ENCODE peak calls at places on chromosome 12, in eight cellular contexts. R is body of pancreas, Y is spleen, U is prostate gland, O is lower leg skin, F is Peyer's patch, C is heart left ventricle, G is suprapubic skin. W is an unnamed sample.

GRCh38 chr12:78792052-78792698 is 72.4 kb upstream of the SYT1 start:
- DNase-seq in R (no peak), Y (no peak), U (no peak), O (no peak), F (no peak), C (no peak), G (no peak), W (no peak)

GRCh38 chr12:109099426-109100020 is 2.1 kb downstream of the UNG start:
- DNase-seq in R (no peak), Y (no peak), U (no peak), O (peak), F (no peak), C (no peak), G (no peak), W (no peak)

GRCh38 chr12:4909397-4909733 is 340 bp upstream of the KCNA1 start:
- DNase-seq in R (no peak), Y (no peak), U (no peak), O (no peak), F (no peak), C (no peak), G (no peak), W (peak)

GRCh38 chr12:109802828-109803227 is 30.4 kb downstream of the TRPV4 start:
- DNase-seq in R (no peak), Y (no peak), U (no peak), O (no peak), F (no peak), C (no peak), G (no peak), W (no peak)

GRCh38 chr12:78703820-78704525 is 160.6 kb upstream of the SYT1 start:
- DNase-seq in R (no peak), Y (no peak), U (no peak), O (no peak), F (no peak), C (no peak), G (no peak), W (no peak)

GRCh38 chr12:71046215-71046614 is 111.6 kb downstream of the TSPAN8 start:
- DNase-seq in R (no peak), Y (no peak), U (no peak), O (no peak), F (no peak), C (no peak), G (no peak), W (no peak)

GRCh38 chr12:92145731-92146496 is at the start of gene BTG1:
- DNase-seq in R (peak), Y (peak), U (peak), O (peak), F (peak), C (peak), G (peak), W (peak)

GRCh38 chr12:12503384-12504078 is 59.1 kb downstream of the DUSP16 start:
- DNase-seq in R (no peak), Y (no peak), U (no peak), O (no peak), F (peak), C (no peak), G (no peak), W (no peak)

GRCh38 chr12:85531345-85531744 is 251.3 kb downstream of the ALX1 start:
- DNase-seq in R (no peak), Y (no peak), U (no peak), O (no peak), F (no peak), C (no peak), G (no peak), W (no peak)

GRCh38 chr12:45828402-45828801 is 98.9 kb downstream of the ARID2 start:
- DNase-seq in R (no peak), Y (no peak), U (no peak), O (no peak), F (no peak), C (no peak), G (no peak), W (no peak)

GRCh38 chr12:105420659-105421240 is 90.3 kb downstream of the C12orf75 start:
- DNase-seq in R (peak), Y (peak), U (peak), O (peak), F (peak), C (peak), G (peak), W (peak)

GRCh38 chr12:113435367-113435766 is 13.2 kb downstream of the SDSL start:
- DNase-seq in R (no peak), Y (no peak), U (no peak), O (no peak), F (no peak), C (no peak), G (no peak), W (no peak)

GRCh38 chr12:123111498-123112165 is 39.3 kb downstream of the PITPNM2 start:
- DNase-seq in R (no peak), Y (no peak), U (no peak), O (no peak), F (no peak), C (no peak), G (no peak), W (no peak)

GRCh38 chr12:53505086-53505485 is 2.2 kb downstream of the NPFF start:
- DNase-seq in R (no peak), Y (no peak), U (no peak), O (no peak), F (no peak), C (no peak), G (peak), W (no peak)

GRCh38 chr12:13718271-13718670 is 263.1 kb downstream of the GRIN2B start:
- DNase-seq in R (no peak), Y (no peak), U (no peak), O (no peak), F (no peak), C (no peak), G (no peak), W (no peak)

GRCh38 chr12:11853126-11853525 is 203.7 kb downstream of the ETV6 start:
- DNase-seq in R (no peak), Y (no peak), U (no peak), O (no peak), F (no peak), C (no peak), G (no peak), W (peak)

GRCh38 chr12:96434107-96434506 is 33.9 kb upstream of the CDK17 start:
- DNase-seq in R (no peak), Y (no peak), U (no peak), O (no peak), F (peak), C (no peak), G (no peak), W (no peak)

GRCh38 chr12:104684884-104685283 is 228.1 kb downstream of the CHST11 start:
- DNase-seq in R (no peak), Y (no peak), U (no peak), O (no peak), F (no peak), C (no peak), G (no peak), W (no peak)

GRCh38 chr12:1518763-1519516 is 75.4 kb downstream of the FBXL14 start:
- DNase-seq in R (no peak), Y (no peak), U (peak), O (peak), F (no peak), C (no peak), G (no peak), W (peak)

GRCh38 chr12:93722179-93722578 is 45.0 kb downstream of the CRADD start:
- DNase-seq in R (no peak), Y (no peak), U (no peak), O (no peak), F (no peak), C (no peak), G (no peak), W (no peak)

GRCh38 chr12:115357681-115358080 is 673.7 kb upstream of the TBX3 start:
- DNase-seq in R (no peak), Y (no peak), U (no peak), O (peak), F (no peak), C (no peak), G (no peak), W (no peak)

GRCh38 chr12:53701518-53702264 is 25.6 kb downstream of the CALCOCO1 start:
- DNase-seq in R (peak), Y (peak), U (peak), O (peak), F (peak), C (peak), G (peak), W (peak)

GRCh38 chr12:46628176-46628575 is 197.6 kb downstream of the SLC38A4 start:
- DNase-seq in R (no peak), Y (no peak), U (no peak), O (no peak), F (no peak), C (no peak), G (no peak), W (no peak)

GRCh38 chr12:5546616-5547015 is 114.7 kb downstream of the NTF3 start:
- DNase-seq in R (no peak), Y (no peak), U (no peak), O (no peak), F (no peak), C (no peak), G (no peak), W (no peak)

GRCh38 chr12:127070512-127071157 is 1196.3 kb upstream of the TMEM132C start:
- DNase-seq in R (no peak), Y (no peak), U (no peak), O (no peak), F (no peak), C (no peak), G (no peak), W (no peak)

GRCh38 chr12:388547-389137 is 478 bp downstream of the KDM5A start:
- DNase-seq in R (peak), Y (peak), U (no peak), O (peak), F (peak), C (no peak), G (no peak), W (no peak)

GRCh38 chr12:50258167-50258551 is 25.2 kb downstream of the LIMA1 start:
- DNase-seq in R (peak), Y (no peak), U (peak), O (peak), F (no peak), C (peak), G (peak), W (peak)

GRCh38 chr12:12056951-12057350 is 13.8 kb upstream of the BCL2L14 start:
- DNase-seq in R (no peak), Y (no peak), U (no peak), O (no peak), F (no peak), C (no peak), G (no peak), W (no peak)

GRCh38 chr12:67927815-67928214 is 61.4 kb upstream of the IFNG-AS1 start:
- DNase-seq in R (no peak), Y (no peak), U (no peak), O (no peak), F (no peak), C (no peak), G (no peak), W (no peak)

GRCh38 chr12:105072888-105073488 is 11.3 kb downstream of the ALDH1L2 start:
- DNase-seq in R (no peak), Y (no peak), U (no peak), O (no peak), F (no peak), C (no peak), G (no peak), W (no peak)

GRCh38 chr12:119036878-119037493 is 55.6 kb downstream of the SRRM4 start:
- DNase-seq in R (peak), Y (no peak), U (no peak), O (no peak), F (no peak), C (peak), G (no peak), W (peak)

GRCh38 chr12:91636721-91637120 is 454.1 kb upstream of the DCN start:
- DNase-seq in R (no peak), Y (no peak), U (no peak), O (no peak), F (no peak), C (no peak), G (no peak), W (no peak)

GRCh38 chr12:57451233-57451778 is 3.8 kb upstream of the INHBE start:
- DNase-seq in R (peak), Y (peak), U (no peak), O (no peak), F (no peak), C (no peak), G (no peak), W (no peak)
- TF ChIP-seq POLR2A in R (no peak), Y (no peak), U (no peak), O (no peak), F (no peak), C (no peak), G (no peak), W (no peak)

GRCh38 chr12:57145460-57146059 is 1.9 kb downstream of the LRP1-AS start:
- DNase-seq in R (no peak), Y (no peak), U (no peak), O (no peak), F (no peak), C (no peak), G (no peak), W (no peak)
- TF ChIP-seq CTCF in R (no peak), Y (no peak), U (no peak), O (no peak), F (no peak), C (no peak), G (no peak), W (no peak)

GRCh38 chr12:31970199-31970598 is 11.0 kb downstream of the RESF1 start:
- DNase-seq in R (no peak), Y (no peak), U (no peak), O (no peak), F (no peak), C (no peak), G (no peak), W (no peak)

GRCh38 chr12:31967569-31967968 is 8.4 kb downstream of the RESF1 start:
- DNase-seq in R (no peak), Y (no peak), U (no peak), O (no peak), F (no peak), C (no peak), G (no peak), W (no peak)

GRCh38 chr12:31964280-31964679 is 5.1 kb downstream of the RESF1 start:
- DNase-seq in R (no peak), Y (no peak), U (no peak), O (no peak), F (no peak), C (no peak), G (no peak), W (no peak)

GRCh38 chr12:31965090-31965489 is 5.9 kb downstream of the RESF1 start:
- DNase-seq in R (no peak), Y (no peak), U (no peak), O (no peak), F (no peak), C (no peak), G (no peak), W (no peak)

DNA sequence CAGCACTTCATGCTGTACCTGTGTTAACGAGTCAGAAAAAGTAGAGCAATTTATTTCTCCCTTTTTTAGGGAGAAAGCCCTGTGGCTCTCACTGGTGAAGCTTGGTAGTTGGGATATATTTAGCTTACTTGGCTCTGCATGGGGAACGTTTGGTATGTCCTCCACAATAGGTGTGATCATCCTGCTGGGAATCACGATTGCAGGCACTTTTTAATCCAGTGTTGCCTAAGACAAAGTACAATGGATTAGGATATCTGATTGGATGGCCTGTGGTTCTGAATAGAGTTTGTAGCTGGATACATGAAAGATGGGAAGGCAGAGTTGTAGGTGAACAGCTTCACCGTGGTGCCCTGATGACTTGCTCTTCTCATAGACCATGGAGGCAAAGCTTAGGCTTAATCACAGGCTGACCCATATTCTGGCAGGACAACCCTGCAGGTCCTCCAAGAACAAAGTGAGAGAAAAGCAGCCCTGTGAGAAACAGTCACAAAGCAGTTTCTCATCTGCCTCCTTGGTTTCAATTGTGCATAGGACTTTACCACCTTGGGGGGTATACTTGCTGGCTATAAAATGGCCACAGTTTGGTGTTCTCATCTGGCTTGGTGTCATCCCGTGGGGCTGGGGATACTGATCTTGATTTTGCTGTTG is 7.5 kb downstream of the RESF1 start:
- DNase-seq in R (no peak), Y (no peak), U (no peak), O (no peak), F (no peak), C (no peak), G (no peak), W (no peak)
- TF ChIP-seq POLR2A in R (no peak), Y (no peak), U (no peak), O (no peak), F (no peak), C (no peak), G (no peak), W (no peak)

DNA sequence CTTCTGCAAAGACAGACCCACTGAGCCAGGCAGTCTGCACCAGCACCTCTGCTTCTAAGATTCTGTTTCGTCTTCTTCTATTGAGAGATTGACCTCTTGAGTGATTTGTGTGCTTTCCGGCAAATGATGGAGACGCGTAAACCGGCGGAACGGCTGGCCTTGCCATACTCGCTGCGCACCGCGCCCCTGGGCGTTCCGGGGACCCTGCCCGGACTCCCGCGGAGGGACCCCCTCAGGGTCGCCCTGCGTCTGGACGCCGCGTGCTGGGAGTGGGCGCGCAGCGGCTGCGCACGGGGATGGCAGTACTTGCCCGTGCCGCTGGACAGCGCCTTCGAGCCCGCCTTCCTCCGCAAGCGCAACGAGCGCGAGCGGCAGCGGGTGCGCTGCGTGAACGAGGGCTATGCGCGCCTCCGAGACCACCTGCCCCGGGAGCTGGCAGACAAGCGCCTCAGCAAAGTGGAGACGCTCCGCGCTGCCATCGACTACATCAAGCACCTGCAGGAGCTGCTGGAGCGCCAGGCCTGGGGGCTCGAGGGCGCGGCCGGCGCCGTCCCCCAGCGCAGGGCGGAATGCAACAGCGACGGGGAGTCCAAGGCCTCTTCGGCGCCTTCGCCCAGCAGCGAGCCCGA is 703 bp downstream of the ASCL4 start:
- DNase-seq in R (no peak), Y (peak), U (no peak), O (no peak), F (no peak), C (no peak), G (no peak), W (no peak)
- TF ChIP-seq CTCF in R (no peak), Y (no peak), U (no peak), O (no peak), F (no peak), C (no peak), G (peak), W (no peak)

GRCh38 chr12:51924551-51925399 is 17.5 kb downstream of the ACVRL1 start:
- DNase-seq in R (no peak), Y (no peak), U (no peak), O (peak), F (no peak), C (no peak), G (peak), W (no peak)
- TF ChIP-seq POLR2A in R (no peak), Y (no peak), U (no peak), O (no peak), F (no peak), C (no peak), G (no peak), W (no peak)

GRCh38 chr12:40107803-40108620 is 2.1 kb upstream of the SLC2A13 start:
- DNase-seq in R (no peak), Y (peak), U (no peak), O (no peak), F (peak), C (no peak), G (no peak), W (no peak)
- TF ChIP-seq CTCF in R (no peak), Y (peak), U (no peak), O (no peak), F (no peak), C (no peak), G (no peak), W (no peak)

DNA sequence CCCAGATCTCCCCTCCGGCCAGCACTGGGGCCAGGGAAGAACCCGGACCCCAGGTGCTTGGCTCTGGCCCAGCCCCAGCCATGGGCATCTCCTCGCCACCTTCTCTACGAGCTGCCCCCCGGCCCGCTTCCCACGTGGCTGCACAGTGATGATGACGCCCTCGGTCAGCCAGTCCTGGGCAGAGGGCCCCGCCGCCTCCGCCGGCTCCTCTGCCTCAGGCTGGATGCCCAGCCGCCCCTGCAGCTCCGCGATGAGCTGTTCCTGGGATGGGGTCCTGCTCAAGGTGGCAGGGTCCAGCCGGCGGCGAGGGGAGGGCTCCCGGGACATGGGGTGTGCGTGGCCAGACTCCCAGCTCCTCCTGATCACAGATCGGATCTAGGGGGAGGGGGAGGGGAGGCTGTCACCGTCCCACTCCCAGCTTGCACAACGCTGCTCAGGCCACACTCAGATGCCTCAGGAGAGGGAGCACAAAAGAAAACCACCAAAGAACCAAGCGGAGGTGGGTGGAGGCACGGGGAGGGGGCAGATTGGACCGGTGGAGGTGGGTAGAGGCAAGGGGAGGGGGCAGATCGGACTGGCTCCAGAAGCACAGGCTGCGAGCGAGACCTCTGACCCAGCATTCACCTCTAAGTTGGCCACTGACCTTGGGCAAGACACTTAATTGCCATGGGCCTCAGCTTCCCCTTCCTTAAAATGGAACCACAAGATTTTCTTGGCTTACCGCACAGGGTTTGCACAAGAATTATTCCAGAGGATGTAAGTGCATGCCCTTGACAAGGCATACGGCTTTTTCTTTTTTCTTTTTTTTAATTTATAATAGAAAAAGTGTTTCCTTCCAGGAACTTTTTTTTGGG is 16.1 kb upstream of the RPLP0 start:
- DNase-seq in R (no peak), Y (no peak), U (no peak), O (no peak), F (no peak), C (no peak), G (no peak), W (no peak)
- TF ChIP-seq POLR2A in R (no peak), Y (no peak), U (no peak), O (no peak), F (no peak), C (no peak), G (no peak), W (no peak)

DNA sequence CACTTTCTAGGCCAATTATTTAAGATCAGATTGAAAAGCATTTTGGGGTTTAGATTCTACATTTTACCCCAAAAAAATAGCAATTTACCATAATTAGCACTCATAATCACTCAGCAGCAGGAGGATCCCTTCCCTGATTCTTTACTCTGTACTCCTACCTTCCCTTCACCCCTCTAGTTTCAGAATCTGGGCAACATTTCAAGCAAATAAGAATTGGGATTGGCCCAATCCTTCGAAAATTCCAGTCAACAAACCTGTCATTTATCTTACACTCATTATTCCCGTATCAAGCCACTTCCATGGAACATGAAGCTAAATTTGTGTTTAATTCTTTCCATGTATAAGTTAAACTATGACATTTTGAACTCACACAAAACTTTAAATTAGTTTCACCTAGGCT is 349.1 kb upstream of the USP15 start:
- DNase-seq in R (no peak), Y (no peak), U (no peak), O (no peak), F (no peak), C (no peak), G (no peak), W (no peak)
- TF ChIP-seq CTCF in R (no peak), Y (no peak), U (no peak), O (no peak), F (no peak), C (no peak), G (no peak), W (no peak)

W was measured in thyroid gland.